ENCODE peak calls at places on chromosomes 12 and 14, in six cellular contexts. K is mesendoderm, B is H9, E is GM12878, Q is HCT116, L is neural progenitor cell. U is an unnamed sample. For H3K4me1, the result is how much of the 10 kb centered on the place peaks cover.

GRCh38 chr12:15830538-15830937 is 41.4 kb upstream of the EPS8 start:
- DNase-seq in K (no peak), B (no peak), E (no peak), Q (no peak), L (no peak), U (no peak)

GRCh38 chr12:54306925-54307731 is 6.3 kb upstream of the NFE2 start:
- DNase-seq in K (no peak), B (peak), E (no peak), Q (peak), L (no peak), U (no peak)

GRCh38 chr12:57216931-57217871 is 607 bp downstream of the NXPH4 start:
- DNase-seq in K (no peak), B (no peak), E (no peak), Q (no peak), L (no peak), U (no peak)

GRCh38 chr12:26701604-26702215 is 131.3 kb downstream of the ITPR2 start:
- DNase-seq in K (peak), B (no peak), E (no peak), Q (peak), L (peak), U (peak)

GRCh38 chr12:95336387-95337067 is 118.9 kb downstream of the VEZT start:
- DNase-seq in K (peak), B (peak), E (no peak), Q (peak), L (peak), U (peak)

GRCh38 chr14:104919993-104920315 is 4.7 kb upstream of the PLD4 start:
- DNase-seq in K (no peak), B (no peak), E (no peak), Q (no peak), L (no peak), U (no peak)

GRCh38 chr14:39184628-39185255 is 9.7 kb downstream of the PNN start:
- DNase-seq in K (no peak), B (no peak), E (no peak), Q (no peak), L (no peak), U (no peak)

GRCh38 chr12:24705741-24706358 is 243.1 kb downstream of the BCAT1 start:
- DNase-seq in K (no peak), B (no peak), E (peak), Q (no peak), L (no peak), U (no peak)

GRCh38 chr14:76829650-76830421 is 3.6 kb downstream of the LRRC74A start:
- DNase-seq in K (no peak), B (no peak), E (no peak), Q (no peak), L (peak), U (no peak)

GRCh38 chr12:1220127-1221092 is 229.4 kb downstream of the ERC1 start:
- DNase-seq in K (no peak), B (no peak), E (no peak), Q (no peak), L (no peak), U (no peak)

GRCh38 chr12:9364224-9365176 is 156.3 kb upstream of the PZP start:
- DNase-seq in K (peak), B (peak), E (peak), Q (no peak), L (peak), U (peak)

GRCh38 chr14:60970146-60970545 is 10.7 kb downstream of the TRMT5 start:
- DNase-seq in K (no peak), B (no peak), E (no peak), Q (no peak), L (no peak), U (no peak)

GRCh38 chr14:95494456-95494855 is 22.0 kb downstream of the SYNE3 start:
- DNase-seq in K (no peak), B (no peak), E (no peak), Q (no peak), L (no peak), U (no peak)

DNA sequence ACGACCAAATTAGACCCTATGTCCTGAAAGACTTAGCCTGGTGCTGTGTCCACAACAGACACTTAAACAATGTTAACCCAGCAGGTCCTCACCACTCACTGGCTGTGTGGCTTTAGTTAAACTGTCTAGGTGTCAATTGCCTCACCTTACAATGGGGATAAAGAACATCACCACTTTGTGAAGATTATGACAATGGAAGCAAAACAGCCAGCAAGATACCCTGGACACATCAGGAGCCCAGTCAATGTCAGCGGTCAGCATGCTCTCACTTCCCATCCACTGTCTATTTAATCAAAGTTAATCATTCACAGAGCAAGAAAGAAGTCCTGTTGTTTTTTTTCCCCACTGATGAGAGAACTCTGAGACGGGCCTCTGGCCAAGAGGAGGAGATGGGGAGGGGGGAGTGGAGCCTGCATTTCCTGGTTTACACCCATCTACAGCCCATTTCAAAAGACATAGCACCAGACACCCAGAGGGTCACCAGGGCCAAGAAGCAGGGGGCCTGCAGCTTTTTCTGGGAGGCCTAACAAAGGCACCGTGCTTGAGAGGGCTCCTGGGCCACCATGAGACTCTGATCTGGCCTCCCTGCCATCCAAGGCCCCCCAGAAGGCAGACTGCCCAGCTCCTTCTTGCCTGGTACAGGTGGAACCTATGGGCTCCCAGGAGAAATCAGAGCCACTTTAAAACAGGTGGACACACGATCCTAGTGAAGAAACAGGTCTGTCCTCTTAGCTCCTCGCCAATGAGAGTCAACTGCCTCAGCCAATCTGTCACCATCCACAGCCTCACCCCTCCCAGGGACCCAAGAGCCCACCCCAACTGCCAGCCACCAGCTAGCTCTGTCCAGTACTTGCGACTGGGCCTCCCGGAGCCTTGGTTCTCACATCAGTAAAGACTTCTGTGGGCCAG is 40.3 kb downstream of the ACTN1 start:
- DNase-seq in K (peak), B (no peak), E (no peak), Q (no peak), L (no peak), U (no peak)
- H3K4me1 ChIP-seq in K (half or more), B (under half), E (under half), Q (under half), L (under half), U (under half)

GRCh38 chr12:10455766-10456165 is 2.6 kb upstream of the KLRC1 start:
- DNase-seq in K (no peak), B (no peak), E (no peak), Q (no peak), L (no peak), U (no peak)

GRCh38 chr12:10454531-10454930 is 1.4 kb upstream of the KLRC1 start:
- DNase-seq in K (no peak), B (no peak), E (no peak), Q (no peak), L (no peak), U (no peak)

GRCh38 chr12:10453144-10453543 is at the start of gene KLRC1:
- DNase-seq in K (no peak), B (no peak), E (no peak), Q (no peak), L (no peak), U (no peak)

GRCh38 chr12:10457760-10458159 is 4.6 kb upstream of the KLRC1 start:
- DNase-seq in K (peak), B (peak), E (no peak), Q (no peak), L (peak), U (peak)
- H3K9ac ChIP-seq in K (no peak), B (no peak), E (no peak), Q (no peak), L (no peak), U (no peak)

GRCh38 chr12:108857158-108857407 is 300 bp downstream of the SSH1 start:
- DNase-seq in K (no peak), B (no peak), E (no peak), Q (no peak), L (no peak), U (no peak)

GRCh38 chr12:108856170-108856427 is 1.3 kb downstream of the SSH1 start:
- DNase-seq in K (no peak), B (no peak), E (no peak), Q (no peak), L (peak), U (no peak)

GRCh38 chr12:108855284-108856169 is 1.9 kb downstream of the SSH1 start:
- DNase-seq in K (peak), B (no peak), E (no peak), Q (no peak), L (no peak), U (no peak)

GRCh38 chr12:108854453-108855283 is 2.7 kb downstream of the SSH1 start:
- DNase-seq in K (no peak), B (no peak), E (peak), Q (peak), L (no peak), U (no peak)

GRCh38 chr12:108856428-108857157 is 790 bp downstream of the SSH1 start:
- DNase-seq in K (peak), B (peak), E (no peak), Q (no peak), L (peak), U (no peak)
- H3K4me1 ChIP-seq in K (under half), B (under half), E (half or more), Q (half or more), L (under half), U (under half)

GRCh38 chr14:92615451-92615850 is 101.9 kb downstream of the RIN3 start:
- DNase-seq in K (peak), B (no peak), E (peak), Q (no peak), L (no peak), U (no peak)
- H3K9ac ChIP-seq in K (no peak), B (no peak), E (no peak), Q (no peak), L (no peak), U (no peak)

DNA sequence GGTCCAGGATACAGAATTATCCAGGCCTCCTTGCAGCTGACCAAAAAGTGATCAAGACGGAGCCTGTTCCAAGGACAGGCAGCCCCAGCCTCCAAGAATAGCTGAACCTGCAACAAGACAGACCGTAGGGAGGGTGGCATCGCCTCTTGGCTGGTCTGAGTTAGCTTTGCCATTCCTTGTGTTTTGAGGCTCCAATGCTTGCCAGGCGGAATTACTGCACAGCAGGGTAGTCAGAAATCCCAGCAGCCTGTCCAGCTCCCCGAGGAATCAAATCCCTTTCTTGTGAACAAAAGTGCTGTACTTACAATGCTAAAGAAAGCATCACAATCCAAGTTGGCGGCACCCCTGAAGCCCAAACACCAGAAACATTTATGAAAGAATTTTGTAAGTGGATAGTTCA is 246.9 kb downstream of the TMEM132C start:
- DNase-seq in K (no peak), B (no peak), E (no peak), Q (no peak), L (peak), U (no peak)
- H3K4me1 ChIP-seq in K (under half), B (under half), E (under half), Q (under half), L (under half), U (under half)

DNA sequence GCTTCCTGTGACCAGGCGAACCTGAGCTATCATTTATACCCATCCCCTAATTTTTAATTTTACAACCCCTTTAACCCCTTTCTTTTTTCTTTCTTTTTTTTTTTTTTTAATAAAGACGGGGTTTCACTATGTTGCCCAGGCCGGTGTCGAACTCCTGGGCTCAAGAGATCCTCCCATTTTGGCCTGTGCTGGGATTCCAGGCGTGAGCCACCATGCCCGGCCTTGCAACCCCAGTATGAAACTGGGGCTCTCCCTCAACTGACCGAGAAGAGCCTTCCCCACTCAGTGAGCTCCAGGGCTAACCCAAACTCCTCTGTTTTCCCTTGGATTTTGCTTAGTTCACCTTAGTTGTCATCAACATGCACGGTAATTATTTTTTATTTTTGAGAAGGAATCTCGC is 992 bp downstream of the CPSF2 start:
- DNase-seq in K (no peak), B (no peak), E (no peak), Q (no peak), L (no peak), U (no peak)
- H3K9ac ChIP-seq in K (peak), B (peak), E (peak), Q (peak), L (peak), U (peak)

DNA sequence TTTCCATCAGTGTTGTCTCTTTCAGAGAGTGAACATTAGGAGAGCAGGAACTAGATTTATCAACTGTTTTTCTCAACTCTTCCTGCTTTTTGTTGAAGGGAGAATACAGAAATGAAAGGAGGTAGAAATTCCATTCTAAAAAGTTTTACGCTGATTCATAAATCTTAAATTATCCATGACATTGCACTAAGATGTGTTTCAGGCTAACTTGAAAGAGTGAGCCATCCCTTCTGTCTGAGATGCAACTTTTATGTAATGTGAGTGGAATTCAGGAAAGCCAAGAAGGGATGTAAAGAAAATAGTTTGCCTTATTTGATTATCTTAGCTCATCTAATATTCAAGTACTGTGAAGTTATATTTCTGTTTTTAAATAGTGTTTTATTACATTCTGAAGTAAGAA is 349.5 kb upstream of the RGS6 start:
- DNase-seq in K (no peak), B (no peak), E (no peak), Q (no peak), L (no peak), U (no peak)
- H3K4me1 ChIP-seq in K (under half), B (under half), E (under half), Q (under half), L (under half), U (under half)

DNA sequence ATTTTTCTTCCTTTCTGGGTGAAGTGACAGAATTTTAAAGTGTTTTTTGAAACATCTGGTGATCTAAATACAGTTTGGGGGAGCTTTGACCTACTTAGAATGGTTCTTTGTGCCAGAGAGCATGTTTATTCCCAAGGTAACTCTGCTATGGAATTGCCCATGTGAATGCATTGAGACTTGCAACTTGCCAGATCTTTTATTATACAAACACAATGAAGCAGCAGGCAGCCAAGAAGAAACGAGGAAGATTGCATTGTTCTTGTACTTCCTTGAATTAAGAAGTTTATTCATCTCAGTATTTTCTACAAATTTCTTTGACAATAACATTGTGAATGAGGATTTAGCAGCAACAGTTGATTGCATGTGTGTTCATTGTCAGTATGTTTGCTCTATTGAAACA is 55.5 kb downstream of the FGD4 start:
- DNase-seq in K (peak), B (peak), E (no peak), Q (no peak), L (peak), U (peak)
- H3K9ac ChIP-seq in K (no peak), B (no peak), E (no peak), Q (peak), L (no peak), U (no peak)

GRCh38 chr14:99029150-99029915 is 242.7 kb downstream of the BCL11B start:
- DNase-seq in K (no peak), B (no peak), E (no peak), Q (no peak), L (peak), U (no peak)
- H3K4me1 ChIP-seq in K (under half), B (under half), E (under half), Q (under half), L (under half), U (under half)

DNA sequence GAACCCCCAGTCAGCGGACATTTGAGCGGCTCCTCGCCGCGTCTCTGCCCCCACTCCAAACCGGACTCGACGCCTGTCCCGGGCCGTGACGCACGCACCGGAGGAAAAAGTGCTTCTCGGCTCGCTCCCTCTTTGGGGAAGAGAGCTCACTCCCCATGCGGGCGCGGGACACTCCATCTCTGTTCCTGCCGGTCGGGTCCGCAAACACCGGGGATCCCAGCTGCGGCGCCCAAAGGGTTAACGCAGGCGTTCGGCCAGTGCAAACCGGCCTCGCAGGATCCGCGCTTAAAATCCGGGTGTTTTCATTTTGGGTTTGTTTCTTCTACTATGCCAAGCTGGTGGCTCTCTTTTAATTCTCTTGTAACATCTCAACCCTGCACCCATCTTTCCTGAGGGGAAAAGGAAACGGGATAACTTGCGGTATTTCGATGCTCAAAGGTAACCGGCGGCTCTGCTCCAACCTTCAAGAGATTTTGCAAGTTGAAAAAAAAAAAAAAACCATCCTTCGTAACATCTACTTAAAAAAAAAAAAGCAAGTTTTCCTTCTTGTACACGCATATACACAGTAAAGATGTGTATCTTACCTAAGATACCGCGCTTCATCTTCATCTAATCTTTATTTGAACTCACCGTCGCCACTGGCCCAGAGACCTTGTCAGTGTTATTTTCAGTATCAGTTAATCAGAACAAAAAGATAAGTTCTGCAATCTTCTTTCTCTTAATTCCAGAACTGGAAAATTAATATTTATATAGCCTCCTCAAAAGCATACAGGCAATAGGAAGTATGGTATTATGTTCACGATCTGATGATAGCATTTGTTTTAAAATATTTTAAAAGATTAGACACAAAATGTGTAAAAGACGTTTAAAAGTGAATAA is 1.6 kb upstream of the ATP2B1 start:
- DNase-seq in K (no peak), B (peak), E (no peak), Q (no peak), L (peak), U (peak)
- H3K9ac ChIP-seq in K (peak), B (peak), E (peak), Q (peak), L (peak), U (peak)

U was measured in NT2/D1.